ENCODE peak calls at places on chromosomes 13 and 19, in six cellular contexts. M is stimulated activated CD8-positive, alpha-beta memory T cell treated with anti-CD3 and anti-CD28 coated beads, Interleukin-15, amount 100 ng/mL, for 24 hours; O is pancreas; U is KBM-7; G is EL; N is foreskin fibroblast. T is an unnamed sample.

GRCh38 chr13:20570540-20570939 is 3.6 kb downstream of the IFT88 start:
- DNase-seq in U (no peak), N (peak), O (no peak), M (no peak), G (peak), T (no peak)

GRCh38 chr13:26037302-26037701 is 14.5 kb downstream of the SHISA2 start:
- DNase-seq in G (no peak), N (no peak), U (peak), O (no peak), M (no peak), T (no peak)

GRCh38 chr13:94579063-94579462 is 16.9 kb downstream of the TGDS start:
- DNase-seq in M (no peak), U (no peak), G (no peak), O (no peak), N (no peak), T (no peak)

GRCh38 chr19:47719047-47719885 is 6.0 kb downstream of the EHD2 start:
- DNase-seq in M (no peak), U (no peak), O (peak), G (peak), N (peak), T (peak)

GRCh38 chr13:51270606-51271005 is 48.4 kb downstream of the FAM124A start:
- DNase-seq in N (no peak), O (no peak), M (no peak), G (no peak), U (no peak), T (no peak)

GRCh38 chr13:90281709-90282108 is 1065.8 kb upstream of the MIR17HG start:
- DNase-seq in N (no peak), G (no peak), O (no peak), U (no peak), M (no peak), T (no peak)

GRCh38 chr13:33123066-33123940 is 107.1 kb downstream of the KL start:
- DNase-seq in M (no peak), O (no peak), G (peak), U (peak), N (peak), T (peak)

GRCh38 chr19:22595918-22596341 is 38.2 kb upstream of the ZNF492 start:
- DNase-seq in N (no peak), O (peak), M (no peak), U (no peak), G (no peak), T (peak)

GRCh38 chr19:13839938-13840750 is 36.8 kb upstream of the NANOS3 start:
- DNase-seq in U (no peak), O (no peak), M (no peak), G (peak), N (peak), T (peak)

GRCh38 chr13:98492335-98493034 is 84.4 kb downstream of the STK24 start:
- DNase-seq in M (no peak), U (no peak), G (no peak), N (no peak), O (no peak), T (no peak)

GRCh38 chr19:8334458-8335342 is 8.4 kb downstream of the KANK3 start:
- DNase-seq in N (peak), M (no peak), G (peak), U (no peak), O (peak), T (peak)

GRCh38 chr13:109723046-109723445 is 63.3 kb downstream of the IRS2 start:
- DNase-seq in U (no peak), G (no peak), O (no peak), M (no peak), N (no peak), T (no peak)

GRCh38 chr19:40005670-40006272 is 8.9 kb downstream of the ZNF546 start:
- DNase-seq in U (no peak), N (no peak), O (no peak), M (no peak), G (no peak), T (no peak)

GRCh38 chr19:41098762-41099161 is 10.5 kb downstream of the CYP2A13 start:
- DNase-seq in U (no peak), O (no peak), G (no peak), N (no peak), M (no peak), T (no peak)

GRCh38 chr13:113671066-113672001 is 4.3 kb downstream of the GRK1 start:
- DNase-seq in O (peak), N (no peak), G (no peak), U (no peak), M (no peak), T (peak)

GRCh38 chr19:49135686-49136085 is 16.3 kb downstream of the PPFIA3 start:
- DNase-seq in G (no peak), O (no peak), U (no peak), N (no peak), M (no peak), T (no peak)

GRCh38 chr13:83666126-83666525 is 216.1 kb downstream of the SLITRK1 start:
- DNase-seq in G (peak), O (no peak), N (peak), U (no peak), M (no peak), T (no peak)

GRCh38 chr13:35144496-35144895 is 202.4 kb downstream of the NBEA start:
- DNase-seq in O (no peak), G (peak), U (no peak), N (peak), M (no peak), T (no peak)

GRCh38 chr19:54133312-54133956 is 4.1 kb upstream of the CNOT3 start:
- DNase-seq in G (peak), O (no peak), M (no peak), U (no peak), N (no peak), T (no peak)

GRCh38 chr13:97658556-97658955 is 224.6 kb downstream of the RAP2A start:
- DNase-seq in U (no peak), N (no peak), M (no peak), G (no peak), O (no peak), T (no peak)

GRCh38 chr13:32468502-32469147 is 40.7 kb upstream of the N4BP2L1 start:
- DNase-seq in U (peak), O (no peak), G (no peak), N (no peak), M (no peak), T (no peak)

GRCh38 chr19:15701757-15702589 is 25.9 kb upstream of the OR10H2 start:
- DNase-seq in N (no peak), U (no peak), G (no peak), O (no peak), M (no peak), T (no peak)

GRCh38 chr13:92972751-92973150 is 253.9 kb upstream of the GPC6 start:
- DNase-seq in O (no peak), G (no peak), M (no peak), U (no peak), N (no peak), T (no peak)

GRCh38 chr19:53394522-53394973 is 401 bp upstream of the ZNF765 start:
- DNase-seq in G (peak), U (no peak), N (peak), M (no peak), O (no peak), T (peak)

GRCh38 chr13:51958217-51958547 is 53.1 kb downstream of the ATP7B start:
- DNase-seq in U (no peak), G (no peak), M (no peak), N (no peak), O (no peak), T (no peak)

GRCh38 chr13:27541386-27541785 is 78.9 kb downstream of the LNX2 start:
- DNase-seq in M (no peak), U (no peak), N (peak), O (no peak), G (peak), T (no peak)

GRCh38 chr19:15181394-15181793 is 19.4 kb downstream of the NOTCH3 start:
- DNase-seq in M (no peak), U (no peak), O (no peak), G (no peak), N (no peak), T (no peak)

GRCh38 chr19:16326401-16327130 is 1.9 kb downstream of the KLF2 start:
- DNase-seq in N (no peak), U (no peak), M (no peak), O (no peak), G (peak), T (no peak)

GRCh38 chr13:77215543-77215942 is 111.4 kb downstream of the MYCBP2 start:
- DNase-seq in O (no peak), N (no peak), U (no peak), G (no peak), M (no peak), T (no peak)

GRCh38 chr13:112952759-112953541 is 16.1 kb upstream of the MCF2L start:
- DNase-seq in U (no peak), G (no peak), N (no peak), M (no peak), O (no peak), T (no peak)

GRCh38 chr19:46080561-46080960 is 39.8 kb upstream of the IGFL4 start:
- DNase-seq in M (no peak), G (peak), N (peak), U (no peak), O (no peak), T (no peak)

GRCh38 chr19:21256722-21257121 is 72.5 kb downstream of the ZNF708 start:
- DNase-seq in O (no peak), N (no peak), M (no peak), G (peak), U (peak), T (no peak)

GRCh38 chr19:5696196-5697021 is 6.3 kb downstream of the RPL36 start:
- DNase-seq in G (no peak), M (no peak), U (no peak), O (no peak), N (no peak), T (no peak)

GRCh38 chr19:1470864-1471513 is 8.0 kb downstream of the C19orf25 start:
- DNase-seq in N (no peak), O (no peak), G (no peak), U (no peak), M (no peak), T (no peak)

GRCh38 chr13:49524740-49525501 is 29.2 kb downstream of the PHF11 start:
- DNase-seq in O (no peak), M (no peak), G (no peak), U (no peak), N (no peak), T (no peak)

GRCh38 chr13:43908156-43909126 is 28.7 kb downstream of the LACC1 start:
- DNase-seq in N (peak), M (no peak), G (peak), U (peak), O (no peak), T (no peak)

GRCh38 chr19:29835447-29835846 is 23.7 kb downstream of the CCNE1 start:
- DNase-seq in G (no peak), U (no peak), M (no peak), O (no peak), N (no peak), T (no peak)

T was measured in left ventricle myocardium inferior.